ENCODE peak calls at places on chromosomes 4 and X, in six cellular contexts. U, D, K, L, Z and Y are unnamed samples.

GRCh38 chr4:76697129-76697803 is 200.7 kb downstream of the SOWAHB start:
- DNase-seq in D (no peak), U (no peak), L (no peak), Z (no peak), K (no peak), Y (no peak)

GRCh38 chr4:128707864-128708263 is 101.6 kb upstream of the JADE1 start:
- DNase-seq in Z (no peak), U (no peak), L (no peak), K (no peak), D (no peak), Y (no peak)

GRCh38 chr4:131304686-131305085 is 1844.4 kb upstream of the PCDH10 start:
- DNase-seq in L (no peak), U (no peak), K (no peak), D (no peak), Z (no peak), Y (no peak)

GRCh38 chr4:136558940-136559494 is 973.3 kb downstream of the PCDH18 start:
- DNase-seq in D (no peak), L (no peak), K (no peak), U (no peak), Z (no peak), Y (no peak)

GRCh38 chr4:40672528-40673522 is 43.2 kb upstream of the RBM47 start:
- DNase-seq in Z (peak; percentile 99), U (no peak), K (no peak), L (no peak), D (no peak), Y (peak; percentile 37)

GRCh38 chrX:134886201-134886600 is 104.6 kb upstream of the SMIM10 start:
- DNase-seq in Z (no peak), K (no peak), U (no peak), L (no peak), D (no peak), Y (no peak)

GRCh38 chr4:144754562-144755410 is 108.8 kb downstream of the HHIP start:
- DNase-seq in L (no peak), Z (peak; percentile 77), K (no peak), D (no peak), U (no peak), Y (no peak)

GRCh38 chr4:30753316-30753715 is 33.1 kb downstream of the PCDH7 start:
- DNase-seq in D (no peak), L (no peak), U (no peak), K (no peak), Z (peak; percentile 57), Y (no peak)

GRCh38 chr4:41814565-41814964 is 66.0 kb upstream of the PHOX2B start:
- DNase-seq in D (peak; percentile 18), U (no peak), L (no peak), Z (peak; percentile 1), K (no peak), Y (no peak)

GRCh38 chr4:8607603-8608481 is 15.3 kb downstream of the CPZ start:
- DNase-seq in U (peak; percentile 30), K (no peak), L (peak; percentile 16), Z (no peak), D (peak; percentile 81), Y (peak; percentile 76)

GRCh38 chr4:138632856-138633255 is 382.7 kb upstream of the NOCT start:
- DNase-seq in L (no peak), Z (no peak), K (no peak), U (no peak), D (no peak), Y (no peak)

GRCh38 chr4:185518069-185518468 is 17.2 kb downstream of the PDLIM3 start:
- DNase-seq in K (no peak), U (no peak), Z (no peak), D (no peak), L (no peak), Y (no peak)

GRCh38 chrX:133723930-133724329 is 261.5 kb downstream of the GPC3 start:
- DNase-seq in D (no peak), L (no peak), U (no peak), Z (no peak), K (no peak), Y (peak; percentile 71)

GRCh38 chrX:134764202-134764785 is 106.0 kb upstream of the PLAC1 start:
- DNase-seq in L (no peak), D (no peak), U (no peak), Z (peak; percentile 23), K (no peak), Y (peak; percentile 36)

GRCh38 chrX:2710496-2710895 is 19.4 kb downstream of the CD99 start:
- DNase-seq in U (no peak), L (no peak), Z (no peak), D (no peak), K (no peak), Y (no peak)

GRCh38 chr4:31360786-31361185 is 640.6 kb downstream of the PCDH7 start:
- DNase-seq in L (no peak), Z (peak; percentile 32), K (no peak), U (no peak), D (no peak), Y (no peak)

GRCh38 chr4:113584407-113585150 is 177.0 kb downstream of the CAMK2D start:
- DNase-seq in K (no peak), D (no peak), L (no peak), Z (peak; percentile 95), U (no peak), Y (peak; percentile 26)

GRCh38 chr4:85402371-85402770 is 72.6 kb upstream of the ARHGAP24 start:
- DNase-seq in U (no peak), D (no peak), Z (peak; percentile 94), K (no peak), L (no peak), Y (no peak)

GRCh38 chrX:154327026-154327820 is 31.6 kb downstream of the TKTL1 start:
- DNase-seq in U (no peak), D (no peak), K (no peak), Z (peak; percentile 16), L (peak; percentile 49), Y (no peak)

GRCh38 chrX:103918584-103919335 is 43.7 kb upstream of the TMSB15B start:
- DNase-seq in D (peak; percentile 54), U (peak; percentile 59), L (peak; percentile 25), K (peak; percentile 32), Z (peak; percentile 74), Y (peak; percentile 61)

GRCh38 chrX:103918050-103918449 is 44.4 kb upstream of the TMSB15B start:
- DNase-seq in Z (peak; percentile 63), D (peak; percentile 58), K (peak; percentile 14), U (peak; percentile 61), L (peak; percentile 23), Y (peak; percentile 65)

GRCh38 chrX:103913356-103914020 is 48.9 kb upstream of the TMSB15B start:
- DNase-seq in K (no peak), L (no peak), Z (peak; percentile 1), U (no peak), D (no peak), Y (no peak)

DNA sequence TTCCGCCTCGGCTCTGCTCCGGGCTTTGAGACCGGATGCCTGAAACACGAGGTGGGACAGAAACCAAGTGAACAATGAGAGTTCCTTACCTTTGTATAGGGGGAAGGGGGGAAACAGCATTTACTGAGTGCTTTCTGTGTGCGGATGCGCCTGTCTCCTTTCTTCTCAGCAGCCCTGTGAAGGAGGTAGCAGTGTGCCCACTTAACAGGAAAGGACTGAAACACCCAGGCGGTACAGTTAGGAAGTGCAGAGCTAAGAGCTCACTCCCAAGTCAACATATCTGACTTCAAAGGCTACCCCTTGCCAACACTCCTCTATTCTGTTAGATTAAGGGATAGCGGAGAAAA is 43.1 kb upstream of the TMSB15B start:
- DNase-seq in L (no peak), U (no peak), D (peak; percentile 10), Z (peak; percentile 56), K (no peak), Y (no peak)
- H3K4me3 ChIP-seq in L (peak overlapping the region; percentile 62), U (peak overlapping the region; percentile 37), D (peak overlapping the region; percentile 58), Z (peak overlapping the region; percentile 58), K (peak overlapping the region; percentile 53), Y (peak overlapping the region; percentile 42)

GRCh38 chr4:108142870-108143269 is 25.9 kb downstream of the LEF1 start:
- DNase-seq in K (no peak), U (no peak), L (no peak), Z (no peak), D (no peak), Y (no peak)

GRCh38 chr4:108146346-108146745 is 22.4 kb downstream of the LEF1 start:
- DNase-seq in D (no peak), L (no peak), Z (no peak), K (no peak), U (no peak), Y (no peak)

GRCh38 chr4:108143515-108143914 is 25.2 kb downstream of the LEF1 start:
- DNase-seq in U (no peak), D (no peak), K (no peak), L (no peak), Z (no peak), Y (no peak)

GRCh38 chr4:108146819-108147218 is 21.9 kb downstream of the LEF1 start:
- DNase-seq in U (no peak), L (no peak), K (no peak), D (no peak), Z (no peak), Y (no peak)

GRCh38 chr4:108144451-108144850 is 24.3 kb downstream of the LEF1 start:
- DNase-seq in U (no peak), K (no peak), L (no peak), Z (no peak), D (no peak), Y (no peak)
- H3K4me3 ChIP-seq in U (no peak overlapping the region), K (no peak overlapping the region), L (no peak overlapping the region), Z (no peak overlapping the region), D (no peak overlapping the region), Y (no peak overlapping the region)

DNA sequence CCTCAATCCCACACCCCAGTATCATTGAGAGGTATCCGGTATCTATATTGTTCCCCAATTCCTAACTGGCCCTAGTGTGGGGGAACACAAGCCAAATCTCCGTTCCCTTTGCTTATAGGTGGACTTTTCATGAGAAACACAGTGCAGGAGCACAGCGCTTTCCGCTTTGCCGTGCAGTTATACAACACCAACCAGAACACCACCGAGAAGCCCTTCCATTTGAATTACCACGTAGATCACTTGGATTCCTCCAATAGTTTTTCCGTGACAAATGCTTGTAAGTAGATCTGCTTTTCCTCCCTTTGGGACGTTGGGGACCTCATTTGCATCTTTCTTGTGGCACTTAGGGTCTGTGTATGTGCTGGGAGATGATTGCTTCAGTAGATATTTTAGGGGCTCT is 1.6 kb downstream of the GRIA3 start:
- DNase-seq in Z (no peak), L (no peak), D (no peak), K (no peak), U (no peak), Y (no peak)
- H3K4me3 ChIP-seq in Z (peak overlapping the region; percentile 41), L (no peak overlapping the region), D (no peak overlapping the region), K (no peak overlapping the region), U (no peak overlapping the region), Y (no peak overlapping the region)

DNA sequence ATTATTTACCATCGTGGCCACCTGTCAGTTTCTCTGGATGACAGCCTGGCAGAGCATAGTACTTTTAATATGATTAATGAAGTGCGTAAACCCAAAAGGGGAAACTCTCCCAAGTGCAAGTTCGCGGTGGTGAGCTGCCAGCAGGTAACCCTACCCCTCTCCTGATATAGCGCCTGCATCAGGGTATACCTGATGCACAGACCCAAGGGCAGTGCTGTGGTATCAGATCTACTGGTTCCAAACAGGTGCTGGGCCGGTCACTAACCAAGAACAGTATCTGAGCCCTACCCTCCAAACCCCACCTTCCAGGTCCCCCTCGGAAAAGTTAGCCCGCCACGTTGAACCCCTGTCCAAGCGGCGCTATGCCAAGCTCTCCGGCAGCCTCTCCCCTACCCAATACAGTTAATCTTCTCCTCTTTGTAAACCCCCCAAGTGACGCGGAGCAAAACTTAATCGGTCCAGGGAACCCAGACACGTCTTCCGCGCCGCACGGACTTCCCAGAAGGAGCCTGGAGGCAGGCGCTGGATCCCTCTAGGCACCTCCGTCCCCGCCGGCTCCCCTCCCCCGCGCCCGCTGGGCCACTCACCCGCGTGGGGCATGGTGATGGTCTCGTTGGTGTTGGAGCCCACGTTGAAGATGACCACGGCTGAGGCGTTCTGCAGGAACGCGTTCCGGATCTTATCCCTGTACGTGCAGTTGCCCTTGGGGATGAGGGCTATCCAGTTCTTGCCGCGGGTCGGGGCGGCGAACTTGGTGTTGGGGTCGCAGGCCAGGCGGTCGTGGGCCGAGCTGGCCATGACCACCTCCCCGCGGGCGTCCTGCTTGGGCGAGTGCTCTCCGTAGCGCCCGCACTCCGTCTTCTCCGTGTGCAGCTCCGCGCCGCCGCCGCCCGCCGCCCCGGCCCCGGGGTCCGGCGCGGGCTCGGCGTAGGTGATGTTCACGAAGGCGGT is 1.3 kb downstream of the RNF150 start:
- DNase-seq in D (peak; percentile 49), U (peak; percentile 41), Z (peak; percentile 33), K (no peak), L (no peak), Y (no peak)
- H3K4me3 ChIP-seq in D (peak overlapping the region; percentile 90), U (peak overlapping the region; percentile 57), Z (peak overlapping the region; percentile 77), K (peak overlapping the region; percentile 75), L (peak overlapping the region; percentile 10), Y (no peak overlapping the region)